ENCODE peak calls at places on chromosomes 6 and 20, in eight cellular contexts. W is A549, D is endothelial cell of umbilical vein, N is HCT116, F is HepG2, Y is H1, L is GM12878, P is K562. A is an unnamed sample.

GRCh38 chr6:146337376-146337775 is 206.3 kb upstream of the RAB32 start:
- DNase-seq in F (no peak), Y (no peak), L (no peak), W (no peak), P (no peak), D (peak), N (no peak), A (no peak)

GRCh38 chr20:45377191-45377775 is 842 bp downstream of the TP53TG5 start:
- DNase-seq in F (no peak), L (no peak), W (no peak), Y (no peak), D (no peak), P (no peak), N (no peak), A (no peak)

GRCh38 chr20:57397004-57397692 is 6.0 kb downstream of the RBM38 start:
- DNase-seq in F (no peak), P (no peak), D (no peak), L (no peak), N (no peak), W (no peak), Y (no peak), A (peak)

GRCh38 chr20:58714923-58715708 is 22.5 kb downstream of the NPEPL1 start:
- DNase-seq in N (no peak), Y (no peak), P (no peak), W (no peak), F (no peak), D (no peak), L (no peak), A (peak)

GRCh38 chr6:31736768-31737314 is 511 bp upstream of the CLIC1 start:
- DNase-seq in W (no peak), P (no peak), F (peak), Y (no peak), L (no peak), D (no peak), N (no peak), A (peak)

GRCh38 chr6:85417336-85417735 is 32.5 kb upstream of the NT5E start:
- DNase-seq in F (no peak), P (no peak), W (no peak), N (no peak), L (no peak), Y (no peak), D (no peak), A (no peak)

GRCh38 chr20:34522969-34523871 is 7.0 kb downstream of the DYNLRB1 start:
- DNase-seq in F (peak), Y (no peak), W (peak), L (no peak), N (peak), D (peak), P (peak), A (peak)

GRCh38 chr6:37878150-37878710 is 58.7 kb downstream of the ZFAND3 start:
- DNase-seq in N (no peak), P (no peak), D (no peak), L (no peak), Y (no peak), W (no peak), F (no peak), A (no peak)

GRCh38 chr6:13152804-13153203 is 175.5 kb downstream of the TBC1D7 start:
- DNase-seq in L (no peak), D (no peak), Y (peak), P (no peak), F (no peak), N (no peak), W (no peak), A (no peak)

GRCh38 chr6:15405111-15405510 is 159.2 kb downstream of the JARID2 start:
- DNase-seq in W (no peak), Y (no peak), D (no peak), F (no peak), P (no peak), L (no peak), N (no peak), A (no peak)

GRCh38 chr6:1498491-1499113 is 109.2 kb downstream of the FOXF2 start:
- DNase-seq in W (no peak), P (no peak), Y (no peak), D (no peak), N (no peak), L (no peak), F (peak), A (peak)

GRCh38 chr6:5459346-5459745 is 198.0 kb downstream of the FARS2 start:
- DNase-seq in L (no peak), N (no peak), D (no peak), Y (no peak), W (no peak), P (no peak), F (no peak), A (no peak)

GRCh38 chr6:5453531-5453930 is 192.2 kb downstream of the FARS2 start:
- DNase-seq in D (no peak), Y (no peak), N (no peak), L (no peak), W (no peak), F (no peak), P (no peak), A (no peak)

GRCh38 chr6:5461365-5461764 is 200.1 kb downstream of the FARS2 start:
- DNase-seq in D (no peak), N (no peak), P (no peak), Y (no peak), F (no peak), L (no peak), W (no peak), A (no peak)

GRCh38 chr6:5457036-5457435 is 195.7 kb downstream of the FARS2 start:
- DNase-seq in D (peak), L (no peak), W (no peak), F (no peak), P (no peak), N (no peak), Y (no peak), A (no peak)

GRCh38 chr6:5457983-5458683 is 196.8 kb downstream of the FARS2 start:
- DNase-seq in Y (no peak), P (no peak), L (no peak), F (no peak), N (no peak), D (no peak), W (no peak), A (no peak)
- TF ChIP-seq MAX in Y (no peak), P (no peak), L (no peak), F (no peak), N (no peak), D (no peak), W (no peak), A (no peak)

GRCh38 chr6:4341078-4341797 is 205.9 kb upstream of the ECI2 start:
- DNase-seq in F (no peak), P (no peak), N (no peak), Y (no peak), D (no peak), W (no peak), L (no peak), A (no peak)

GRCh38 chr6:4338884-4339283 is 203.5 kb upstream of the ECI2 start:
- DNase-seq in P (no peak), D (no peak), N (no peak), F (no peak), W (no peak), L (no peak), Y (no peak), A (no peak)

GRCh38 chr6:4342407-4343137 is 207.2 kb upstream of the ECI2 start:
- DNase-seq in W (no peak), F (no peak), N (no peak), P (no peak), D (no peak), Y (no peak), L (no peak), A (no peak)

GRCh38 chr6:4336778-4337442 is 201.5 kb upstream of the ECI2 start:
- DNase-seq in Y (no peak), D (no peak), P (no peak), F (peak), W (no peak), N (no peak), L (no peak), A (no peak)

GRCh38 chr6:4340544-4340943 is 205.2 kb upstream of the ECI2 start:
- DNase-seq in F (no peak), P (no peak), D (no peak), N (no peak), W (no peak), L (no peak), Y (no peak), A (no peak)
- H3K4me3 ChIP-seq in F (no peak), P (no peak), D (no peak), N (no peak), W (no peak), L (no peak), Y (no peak), A (no peak)

DNA sequence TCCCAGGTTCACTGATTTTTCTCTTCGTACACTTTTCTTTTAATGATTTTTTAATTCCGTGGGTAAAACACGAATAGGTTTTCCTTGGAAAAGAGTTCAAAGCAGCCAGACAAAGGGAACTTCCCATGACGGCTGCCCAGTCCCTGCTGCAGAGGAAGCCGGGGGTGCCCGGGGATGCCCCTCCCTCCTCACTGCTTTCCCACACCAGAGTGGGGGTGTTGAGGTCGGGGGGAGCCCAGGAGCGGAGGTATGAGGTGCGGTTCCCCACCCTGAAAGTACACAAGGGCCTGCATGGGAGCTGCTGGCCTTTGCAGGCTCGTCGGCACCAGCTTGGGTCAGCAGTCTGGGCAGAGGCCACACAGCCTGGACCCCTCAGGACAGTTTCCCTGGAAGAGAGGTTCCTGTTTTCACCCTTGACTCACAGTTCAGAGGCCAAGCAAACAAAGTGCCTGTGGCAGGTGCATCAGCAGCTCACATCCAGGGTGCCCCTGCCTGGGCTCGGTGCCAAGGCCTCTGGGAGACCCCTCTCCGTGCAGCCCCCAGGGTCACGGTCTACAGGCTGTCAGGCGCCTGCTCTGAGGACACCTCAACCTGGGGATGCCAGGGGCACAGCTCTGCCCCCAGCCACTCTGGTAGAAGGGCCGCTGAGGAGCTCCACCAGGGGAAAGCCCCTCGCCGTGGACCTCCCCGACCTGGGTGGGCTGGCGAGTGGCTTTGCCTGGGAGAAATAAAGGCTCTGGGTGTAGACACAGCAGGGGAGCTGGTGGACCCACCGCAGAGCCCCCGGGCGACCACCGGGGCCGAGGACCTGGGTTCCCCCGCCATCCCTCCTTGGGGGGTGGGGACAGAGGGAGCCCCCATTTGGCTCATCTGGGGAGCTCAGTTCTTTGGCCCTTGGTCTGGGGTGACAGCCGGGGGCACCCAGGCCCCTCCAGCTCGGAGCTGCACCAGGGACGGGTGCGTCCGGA is 15.4 kb upstream of the CHRNA4 start:
- DNase-seq in W (no peak), D (no peak), P (no peak), N (no peak), L (no peak), Y (no peak), F (no peak), A (no peak)
- TF ChIP-seq POLR2A in W (no peak), D (no peak), P (no peak), N (no peak), L (no peak), Y (no peak), F (no peak), A (no peak)

GRCh38 chr6:108661430-108661829 is 100.7 kb downstream of the FOXO3 start:
- DNase-seq in D (no peak), N (no peak), W (no peak), F (no peak), Y (no peak), P (no peak), L (no peak), A (peak)
- TF ChIP-seq MAX in D (no peak), N (no peak), W (no peak), F (no peak), Y (no peak), P (no peak), L (no peak), A (no peak)

GRCh38 chr20:33477386-33478234 is 12.3 kb upstream of the CBFA2T2 start:
- DNase-seq in N (no peak), F (no peak), P (no peak), W (no peak), L (no peak), Y (no peak), D (no peak), A (no peak)

GRCh38 chr20:33475381-33476160 is 14.3 kb upstream of the CBFA2T2 start:
- DNase-seq in N (no peak), W (no peak), F (no peak), P (no peak), L (no peak), Y (no peak), D (no peak), A (no peak)

GRCh38 chr20:33480071-33480470 is 9.8 kb upstream of the CBFA2T2 start:
- DNase-seq in N (no peak), L (no peak), W (no peak), D (no peak), Y (no peak), P (no peak), F (no peak), A (no peak)

GRCh38 chr20:33482581-33482980 is 7.3 kb upstream of the CBFA2T2 start:
- DNase-seq in Y (no peak), L (no peak), W (no peak), P (no peak), D (no peak), F (no peak), N (no peak), A (no peak)

DNA sequence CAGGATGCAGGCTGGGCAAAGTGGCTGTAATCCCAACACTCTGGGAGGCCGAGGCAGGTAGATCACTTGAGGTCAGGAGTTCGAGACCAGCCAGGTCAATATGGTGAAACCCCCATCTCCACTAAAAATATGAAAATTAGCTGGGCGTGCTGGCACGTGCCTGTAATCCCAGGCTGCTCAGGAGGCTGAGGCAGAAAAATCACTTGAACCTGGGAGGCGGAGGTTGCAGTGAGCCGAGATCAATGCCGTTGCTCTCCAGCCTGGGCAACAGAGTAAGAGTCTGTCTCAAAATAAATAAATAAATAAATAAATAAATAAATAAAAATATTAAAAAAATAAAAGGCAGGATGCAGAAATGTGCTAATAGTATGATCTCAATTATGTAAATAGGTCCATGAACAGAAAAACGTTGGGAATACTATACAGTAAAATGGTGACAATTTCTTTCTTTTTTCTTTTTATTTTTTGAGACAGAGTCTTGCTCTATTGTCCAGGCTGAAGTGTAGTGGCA is 8.4 kb upstream of the CBFA2T2 start:
- DNase-seq in F (no peak), Y (no peak), D (no peak), P (no peak), L (no peak), W (no peak), N (no peak), A (no peak)
- H3K4me3 ChIP-seq in F (no peak), Y (no peak), D (no peak), P (no peak), L (no peak), W (no peak), N (no peak), A (no peak)

GRCh38 chr6:35165630-35166071 is 24.5 kb upstream of the TCP11 start:
- DNase-seq in P (no peak), N (no peak), F (peak), W (no peak), Y (no peak), D (no peak), L (peak), A (no peak)
- TF ChIP-seq POLR2A in P (no peak), N (no peak), F (no peak), W (no peak), Y (no peak), D (no peak), L (no peak), A (no peak)

GRCh38 chr6:103002282-103002681 is 1608.8 kb downstream of the GRIK2 start:
- DNase-seq in L (no peak), Y (no peak), W (no peak), F (no peak), P (no peak), D (no peak), N (no peak), A (no peak)

GRCh38 chr6:103000686-103001085 is 1607.2 kb downstream of the GRIK2 start:
- DNase-seq in L (no peak), N (no peak), D (no peak), W (no peak), F (no peak), P (no peak), Y (no peak), A (no peak)

DNA sequence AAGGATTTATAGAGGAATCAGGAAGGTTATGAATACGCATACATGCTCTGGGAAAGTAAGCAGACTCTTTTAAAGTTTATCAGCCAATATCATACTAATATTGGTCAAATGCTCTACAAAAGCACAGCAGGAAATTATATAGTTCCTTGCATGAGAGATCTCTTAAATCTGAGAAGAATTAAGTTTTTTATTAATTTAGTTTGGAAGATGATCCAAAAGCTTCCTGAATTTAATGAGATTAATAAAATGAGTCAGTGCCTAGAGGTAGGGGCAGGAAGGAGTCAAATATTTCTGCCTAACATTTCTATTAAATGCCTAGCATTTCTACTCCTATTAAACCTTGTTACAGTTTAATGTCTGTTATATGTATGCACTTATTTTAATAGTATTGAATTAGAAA is 1608.2 kb downstream of the GRIK2 start:
- DNase-seq in N (no peak), L (no peak), Y (no peak), W (no peak), P (no peak), D (no peak), F (no peak), A (no peak)
- TF ChIP-seq MAX in N (no peak), L (no peak), Y (no peak), W (no peak), P (no peak), D (no peak), F (no peak), A (no peak)

DNA sequence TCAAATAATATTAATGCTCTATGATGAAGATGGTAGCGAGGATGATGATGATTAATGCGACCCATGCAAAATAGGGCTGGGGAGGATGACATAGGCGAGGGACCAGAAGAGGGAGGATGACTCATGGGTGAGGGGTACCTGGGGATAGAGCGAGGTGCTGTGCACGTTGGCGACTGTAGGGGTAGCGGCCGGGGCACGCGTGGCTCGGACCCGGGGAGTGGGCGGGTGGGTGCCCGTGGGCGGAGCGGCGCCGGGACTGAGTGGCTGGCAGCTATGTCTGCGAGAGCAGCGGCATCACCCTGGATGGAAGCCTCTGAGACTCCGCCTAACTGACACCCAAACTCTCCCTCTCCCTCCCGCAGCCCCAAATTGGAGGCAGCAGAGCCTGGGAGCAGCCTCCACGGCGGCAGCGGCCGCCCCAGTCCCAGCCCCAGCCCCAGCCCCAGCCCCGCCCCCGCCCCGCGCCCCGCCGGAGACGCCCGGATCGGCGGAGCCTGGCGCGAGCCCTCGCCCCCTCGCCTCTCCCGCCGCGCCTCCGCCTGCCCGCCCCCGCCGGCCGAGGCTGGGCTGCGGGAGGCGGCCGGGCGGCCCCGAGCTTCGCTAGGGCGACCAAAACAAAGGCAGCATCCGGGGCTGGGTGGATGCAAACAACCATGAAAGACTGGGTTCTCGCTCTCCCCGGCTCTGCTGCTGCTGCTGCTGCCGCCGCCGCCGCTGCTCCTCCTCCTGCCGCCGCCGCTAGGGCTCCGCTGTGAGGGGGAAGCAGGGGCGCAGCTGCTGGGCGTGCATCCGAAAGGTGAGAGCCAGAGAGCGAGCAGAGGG is at the start of gene RIMS1:
- DNase-seq in W (peak), L (no peak), D (no peak), N (no peak), Y (no peak), P (no peak), F (no peak), A (no peak)
- H3K4me3 ChIP-seq in W (peak), L (no peak), D (no peak), N (no peak), Y (peak), P (no peak), F (no peak), A (no peak)

DNA sequence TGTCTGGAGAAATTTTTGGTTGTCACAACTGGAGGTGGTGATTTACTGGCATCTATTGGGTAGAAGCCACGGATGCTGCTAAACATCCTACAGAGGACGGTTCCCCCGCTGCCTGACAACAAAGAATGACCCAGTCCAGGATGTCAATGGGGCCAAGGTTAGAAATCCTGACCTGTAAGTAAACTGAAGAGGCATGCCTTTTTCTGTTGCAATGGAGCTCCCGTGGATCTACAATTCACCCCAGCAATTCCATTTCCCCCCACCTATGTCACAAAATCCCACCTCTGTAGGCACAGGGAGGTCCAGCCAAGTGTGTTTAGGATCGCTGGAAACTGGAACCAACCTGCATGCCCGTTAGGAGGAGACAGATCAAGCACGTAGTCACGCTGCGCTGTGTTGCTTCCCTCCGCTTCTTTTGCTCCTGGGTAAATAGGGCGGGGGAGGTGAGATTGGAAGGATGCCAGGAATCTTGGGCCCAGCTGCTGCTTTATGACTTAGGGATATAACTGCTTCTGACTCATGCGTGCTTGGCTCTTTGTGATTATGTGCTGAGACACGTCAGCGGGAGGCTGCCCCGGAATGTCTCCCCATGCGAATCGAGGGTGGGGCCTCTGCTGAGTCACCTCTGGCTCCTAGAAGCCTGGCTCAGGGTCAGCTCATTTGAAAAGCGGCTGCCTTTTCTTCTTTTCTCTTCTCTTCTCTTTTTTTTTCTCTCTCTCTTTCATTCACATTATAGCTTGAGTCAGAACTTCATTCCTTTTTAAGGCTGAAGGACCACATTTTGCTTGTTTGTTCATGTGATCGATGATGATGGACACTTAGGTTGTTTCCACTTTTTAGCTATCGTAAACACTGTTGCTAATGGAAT is 12.4 kb upstream of the PEDS1 start:
- DNase-seq in L (peak), D (peak), W (peak), F (peak), Y (peak), P (peak), N (peak), A (peak)
- TF ChIP-seq POLR2A in L (peak), D (peak), W (no peak), F (peak), Y (no peak), P (peak), N (peak), A (no peak)